ENCODE peak calls at places on chromosomes 2 and 18, in eight cellular contexts. R is psoas muscle; X is activated CD8-positive, alpha-beta memory T cell treated with anti-CD3 and anti-CD28 coated beads for 4 hours; F is NCI-H1436; K is CD8-positive, alpha-beta T cell; W is HCT116; O is posterior cingulate gyrus; J is brain microvascular endothelial cell. Q is an unnamed sample.

GRCh38 chr2:28956415-28956826 is 24.7 kb upstream of the TOGARAM2 start:
- DNase-seq in X (no peak), K (no peak), F (no peak), W (peak), O (no peak), J (peak), R (no peak), Q (no peak)

GRCh38 chr18:26017929-26018328 is 72.5 kb downstream of the SS18 start:
- DNase-seq in O (no peak), R (no peak), K (no peak), F (no peak), X (no peak), W (no peak), J (no peak), Q (no peak)

GRCh38 chr2:145421841-145422240 is 901.9 kb upstream of the ZEB2 start:
- DNase-seq in R (no peak), O (no peak), X (no peak), J (peak), W (no peak), K (no peak), F (no peak), Q (no peak)

GRCh38 chr2:148238561-148238960 is 217.7 kb downstream of the MBD5 start:
- DNase-seq in O (no peak), X (no peak), K (no peak), F (no peak), J (no peak), W (no peak), R (no peak), Q (no peak)

GRCh38 chr2:33131820-33132219 is 185.1 kb downstream of the LTBP1 start:
- DNase-seq in J (no peak), F (no peak), X (no peak), R (no peak), O (no peak), W (no peak), K (no peak), Q (no peak)

GRCh38 chr18:62152844-62153243 is 34.0 kb downstream of the PIGN start:
- DNase-seq in W (no peak), K (no peak), X (no peak), J (no peak), F (no peak), O (no peak), R (no peak), Q (no peak)

GRCh38 chr2:3314626-3315025 is 63.0 kb downstream of the EIPR1 start:
- DNase-seq in J (no peak), O (no peak), W (no peak), K (no peak), F (no peak), X (no peak), R (no peak), Q (no peak)

GRCh38 chr2:180559766-180560165 is 420.6 kb upstream of the UBE2E3 start:
- DNase-seq in X (no peak), R (no peak), F (no peak), O (no peak), J (no peak), K (no peak), W (no peak), Q (no peak)

GRCh38 chr2:172086349-172087190 is 1.3 kb downstream of the DLX1 start:
- DNase-seq in J (no peak), K (no peak), W (no peak), O (no peak), X (no peak), R (no peak), F (no peak), Q (no peak)

GRCh38 chr18:76524477-76524876 is 29.4 kb upstream of the ZNF516 start:
- DNase-seq in F (no peak), O (no peak), K (no peak), J (no peak), R (no peak), W (no peak), X (no peak), Q (no peak)

GRCh38 chr2:232352511-232353091 is 25.9 kb upstream of the ALPP start:
- DNase-seq in W (no peak), X (no peak), R (no peak), F (no peak), J (no peak), O (no peak), K (no peak), Q (no peak)

GRCh38 chr2:81087646-81088045 is 783.1 kb upstream of the LRRTM1 start:
- DNase-seq in J (no peak), W (no peak), O (no peak), F (no peak), K (no peak), R (no peak), X (no peak), Q (no peak)

GRCh38 chr2:194252127-194252526 is 1404.9 kb upstream of the SLC39A10 start:
- DNase-seq in J (no peak), X (no peak), W (no peak), K (no peak), R (no peak), O (no peak), F (no peak), Q (no peak)

GRCh38 chr2:41856946-41857345 is 190.9 kb upstream of the PKDCC start:
- DNase-seq in W (no peak), O (no peak), R (no peak), K (no peak), F (no peak), X (no peak), J (no peak), Q (no peak)

GRCh38 chr18:72152935-72153334 is 391.2 kb downstream of the CBLN2 start:
- DNase-seq in K (no peak), F (no peak), O (no peak), R (no peak), J (no peak), W (no peak), X (no peak), Q (no peak)

GRCh38 chr2:164842624-164842966 is 972 bp upstream of the COBLL1 start:
- DNase-seq in X (no peak), R (no peak), O (no peak), J (no peak), F (no peak), W (no peak), K (no peak), Q (no peak)

GRCh38 chr2:127612111-127612822 is 33.7 kb upstream of the GPR17 start:
- DNase-seq in O (peak), F (no peak), K (no peak), X (no peak), W (no peak), J (no peak), R (no peak), Q (no peak)

GRCh38 chr2:99597616-99598015 is 107.8 kb upstream of the REV1 start:
- DNase-seq in K (no peak), F (no peak), X (no peak), O (no peak), J (no peak), W (no peak), R (no peak), Q (no peak)

GRCh38 chr2:214896287-214896686 is 86.8 kb upstream of the BARD1 start:
- DNase-seq in J (no peak), K (no peak), W (no peak), R (no peak), F (no peak), X (no peak), O (no peak), Q (no peak)

GRCh38 chr2:113198790-113199612 is 25.2 kb downstream of the PSD4 start:
- DNase-seq in W (peak), F (peak), K (peak), R (peak), O (peak), X (peak), J (peak), Q (peak)

GRCh38 chr2:39007875-39008504 is 112.9 kb downstream of the SOS1 start:
- DNase-seq in O (no peak), J (no peak), K (no peak), F (no peak), X (no peak), R (no peak), W (no peak), Q (no peak)

Q was measured in amygdala.